ENCODE peak calls at places on chromosomes 13 and 19, in five cellular contexts. U, T, M, F and K are unnamed samples.

GRCh38 chr13:46962286-46962941 is 65.6 kb upstream of the HTR2A start:
- DNase-seq in T (no peak), F (peak; percentile 48), M (no peak), U (no peak), K (no peak)

GRCh38 chr19:48539503-48540096 is 12.4 kb upstream of the SULT2B1 start:
- DNase-seq in M (no peak), T (no peak), U (no peak), F (peak; percentile 84), K (no peak)

GRCh38 chr19:19134687-19135158 is 3.6 kb downstream of the TMEM161A start:
- DNase-seq in F (no peak), M (no peak), U (no peak), T (peak; percentile 89), K (peak; percentile 39)

GRCh38 chr13:45194081-45194939 is 6.5 kb downstream of the KCTD4 start:
- DNase-seq in F (no peak), T (peak; percentile 71), M (peak; percentile 74), U (no peak), K (peak; percentile 31)

GRCh38 chr19:54158812-54159351 is 639 bp downstream of the LENG1 start:
- DNase-seq in U (no peak), M (no peak), F (peak; percentile 36), T (no peak), K (peak; percentile 40)

GRCh38 chr13:30744056-30744684 is 8.8 kb downstream of the ALOX5AP start:
- DNase-seq in U (peak; percentile 80), M (no peak), F (peak; percentile 43), T (no peak), K (peak; percentile 54)

GRCh38 chr13:28046981-28047380 is 53.4 kb downstream of the FLT3 start:
- DNase-seq in F (no peak), M (no peak), U (no peak), T (no peak), K (no peak)

GRCh38 chr19:42111384-42111783 is 20.9 kb downstream of the POU2F2 start:
- DNase-seq in T (no peak), F (no peak), U (no peak), M (no peak), K (no peak)

GRCh38 chr13:98525852-98526512 is 50.9 kb downstream of the STK24 start:
- DNase-seq in F (no peak), U (no peak), M (no peak), T (no peak), K (no peak)

GRCh38 chr19:10648360-10648759 is 5.8 kb upstream of the ILF3 start:
- DNase-seq in F (no peak), M (no peak), U (no peak), T (no peak), K (no peak)
- H3K4me1 ChIP-seq in F (peaks cover 3% of the 10 kb centered on the region), M (peaks cover 41% of the 10 kb centered on the region), U (peaks cover 30% of the 10 kb centered on the region), T (peaks cover 8% of the 10 kb centered on the region), K (peaks cover 11% of the 10 kb centered on the region)

GRCh38 chr13:112953591-112954487 is 15.2 kb upstream of the MCF2L start:
- DNase-seq in F (no peak), M (no peak), U (no peak), T (peak; percentile 48), K (no peak)
- TF ChIP-seq CTCF in F (no peak), M (no peak), U (no peak), T (no peak), K (no peak)

DNA sequence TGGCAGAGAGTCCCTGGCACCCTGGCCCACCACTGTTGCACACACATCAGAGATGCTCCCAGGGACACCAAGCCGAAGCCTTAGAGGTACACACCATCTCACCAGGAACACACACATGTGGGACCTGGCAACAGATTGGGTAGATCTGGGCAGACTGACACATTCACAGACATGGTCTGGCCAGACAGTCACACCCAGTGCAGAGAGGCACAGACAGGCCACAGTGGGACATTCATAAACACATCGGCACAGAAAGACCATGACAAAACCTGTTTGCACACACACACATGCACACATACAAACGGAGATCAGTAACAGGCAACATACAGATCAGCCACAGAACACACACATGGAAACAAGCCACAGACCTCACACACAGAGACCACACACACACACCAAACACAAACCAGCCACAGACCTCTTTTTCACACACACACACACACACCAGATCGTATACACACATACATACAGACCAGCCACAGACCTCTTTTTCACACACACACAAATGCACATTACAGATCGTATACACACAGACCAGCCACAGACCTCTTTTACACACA is 6.3 kb upstream of the JUNB start:
- DNase-seq in F (no peak), T (peak; percentile 58), M (no peak), U (no peak), K (no peak)
- H3K4me1 ChIP-seq in F (peaks cover 69% of the 10 kb centered on the region), T (peaks cover 11% of the 10 kb centered on the region), M (peaks cover 70% of the 10 kb centered on the region), U (peaks cover 72% of the 10 kb centered on the region), K (peaks cover 62% of the 10 kb centered on the region)

GRCh38 chr13:73825143-73825542 is 309.1 kb downstream of the KLF12 start:
- DNase-seq in U (no peak), T (no peak), M (no peak), F (no peak), K (no peak)
- TF ChIP-seq CTCF in U (no peak), T (no peak), M (no peak), F (no peak), K (no peak)

DNA sequence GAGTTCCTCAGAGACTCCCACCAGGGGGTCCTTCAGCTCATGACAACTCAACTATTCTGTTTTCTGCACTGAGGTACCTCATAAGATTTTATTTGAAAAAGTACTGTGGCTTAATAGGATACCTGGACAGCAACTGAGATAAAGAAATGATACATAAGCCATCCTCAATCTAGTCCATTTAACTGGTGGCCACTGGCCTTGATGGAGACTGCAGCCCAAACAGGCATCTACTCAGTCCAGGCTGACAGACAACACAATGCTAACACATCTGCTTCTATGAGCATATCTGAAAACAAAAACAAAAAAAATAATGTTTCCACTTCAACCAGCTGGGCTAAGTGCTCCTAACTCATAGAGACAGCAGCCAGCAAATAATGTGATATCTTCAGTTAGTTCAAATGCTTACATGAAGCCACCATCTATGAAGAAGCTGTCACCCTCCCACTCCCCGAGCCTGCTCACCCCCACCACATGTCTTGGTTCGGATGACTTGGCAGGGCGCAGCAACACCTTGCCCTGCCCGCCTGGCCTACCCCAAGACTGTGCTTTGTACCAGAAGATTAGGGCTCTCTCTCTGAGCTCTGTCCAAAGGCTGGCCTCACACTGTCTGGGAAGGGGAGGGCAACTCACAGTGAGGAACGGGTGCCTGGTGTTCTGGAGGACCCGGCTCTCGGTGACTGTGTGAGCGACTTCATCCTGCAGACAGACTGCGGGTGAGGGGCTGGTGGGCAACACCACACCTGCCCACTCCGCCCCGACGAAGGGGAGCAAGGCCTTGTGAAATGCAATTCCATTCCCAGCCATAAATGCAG is 13.1 kb upstream of the CCNP start:
- DNase-seq in T (no peak), F (no peak), U (no peak), M (no peak), K (no peak)
- H3K4me1 ChIP-seq in T (no peaks in the 10 kb centered on the region), F (no peaks in the 10 kb centered on the region), U (no peaks in the 10 kb centered on the region), M (peaks cover 27% of the 10 kb centered on the region), K (no peaks in the 10 kb centered on the region)

GRCh38 chr13:51347099-51347498 is 7.6 kb downstream of the SERPINE3 start:
- DNase-seq in U (no peak), F (no peak), T (peak; percentile 76), M (no peak), K (no peak)
- TF ChIP-seq CTCF in U (no peak), F (no peak), T (peak; percentile 52), M (no peak), K (no peak)